ENCODE peak calls at places on chromosome 18, in seven cellular contexts. X is A549, Y is H1, F is HepG2, P is K562, Q is HCT116, W is GM12878. V is an unnamed sample.

GRCh38 chr18:12679183-12679786 is 21.4 kb upstream of the SPIRE1 start:
- DNase-seq in Y (no peak), W (no peak), P (no peak), Q (no peak), F (no peak), X (no peak), V (peak; percentile 42)

GRCh38 chr18:30800800-30801199 is 241.7 kb downstream of the DSC3 start:
- DNase-seq in W (no peak), Y (no peak), X (no peak), P (no peak), Q (no peak), F (no peak), V (no peak)

GRCh38 chr18:76986391-76986790 is 146.2 kb downstream of the MBP start:
- DNase-seq in F (no peak), Q (no peak), P (no peak), W (no peak), X (no peak), Y (no peak), V (no peak)

GRCh38 chr18:45806226-45806625 is 19.2 kb upstream of the SIGLEC15 start:
- DNase-seq in F (no peak), Y (no peak), X (no peak), W (no peak), P (no peak), Q (no peak), V (peak; percentile 83)

GRCh38 chr18:71831039-71831438 is 713.1 kb downstream of the CBLN2 start:
- DNase-seq in X (no peak), F (no peak), Q (no peak), W (no peak), P (no peak), Y (no peak), V (peak; percentile 13)

GRCh38 chr18:10727477-10727876 is 201.7 kb downstream of the NAPG start:
- DNase-seq in Q (no peak), X (no peak), F (no peak), W (no peak), Y (no peak), P (no peak), V (peak; percentile 39)

GRCh38 chr18:36724169-36724568 is 104.6 kb downstream of the TPGS2 start:
- DNase-seq in P (no peak), X (no peak), Y (no peak), Q (no peak), F (no peak), W (no peak), V (no peak)

GRCh38 chr18:74739926-74740325 is 142.3 kb downstream of the ZNF407 start:
- DNase-seq in P (no peak), W (no peak), F (peak; percentile 27), X (no peak), Q (no peak), Y (no peak), V (no peak)

GRCh38 chr18:1774261-1774660 is 797.0 kb downstream of the METTL4 start:
- DNase-seq in F (peak; percentile 16), Y (no peak), P (no peak), Q (no peak), X (no peak), W (no peak), V (no peak)

GRCh38 chr18:69897397-69898108 is 50.1 kb downstream of the CD226 start:
- DNase-seq in P (no peak), W (peak; percentile 74), Y (no peak), F (no peak), X (no peak), Q (no peak), V (no peak)

GRCh38 chr18:63909870-63910269 is 2.1 kb downstream of the SERPINB10 start:
- DNase-seq in Q (no peak), F (no peak), X (no peak), W (no peak), P (no peak), Y (no peak), V (no peak)

GRCh38 chr18:12076424-12077140 is 17.1 kb upstream of the ANKRD62 start:
- DNase-seq in W (no peak), P (no peak), Y (no peak), F (no peak), X (peak; percentile 27), Q (no peak), V (peak; percentile 7)

GRCh38 chr18:58334061-58334460 is 290.0 kb downstream of the NEDD4L start:
- DNase-seq in X (no peak), Q (no peak), W (no peak), Y (no peak), P (no peak), F (no peak), V (no peak)

GRCh38 chr18:29594494-29594893 is 1417.6 kb upstream of the CDH2 start:
- DNase-seq in P (no peak), X (no peak), Q (no peak), W (no peak), Y (no peak), F (no peak), V (no peak)

GRCh38 chr18:6917082-6917481 is 187.6 kb downstream of the ARHGAP28 start:
- DNase-seq in P (no peak), X (no peak), Y (no peak), W (no peak), Q (no peak), F (no peak), V (peak; percentile 4)

GRCh38 chr18:35344736-35345459 is 678 bp upstream of the ZNF24 start:
- DNase-seq in P (no peak), Q (no peak), Y (no peak), X (no peak), W (no peak), F (no peak), V (no peak)

GRCh38 chr18:45626330-45627203 is 11.3 kb downstream of the SLC14A2 start:
- DNase-seq in Y (peak; percentile 57), F (no peak), W (no peak), X (no peak), P (no peak), Q (no peak), V (peak; percentile 43)

GRCh38 chr18:54060343-54061005 is 164.0 kb downstream of the MBD2 start:
- DNase-seq in Q (no peak), P (no peak), Y (no peak), F (no peak), X (no peak), W (no peak), V (no peak)

GRCh38 chr18:34600118-34600517 is 110.0 kb upstream of the DTNA start:
- DNase-seq in X (no peak), Q (no peak), Y (no peak), F (no peak), P (no peak), W (no peak), V (peak; percentile 53)

GRCh38 chr18:7683753-7684152 is 116.6 kb downstream of the PTPRM start:
- DNase-seq in W (no peak), Q (no peak), P (no peak), F (no peak), Y (peak; percentile 53), X (no peak), V (no peak)

GRCh38 chr18:53509886-53510285 is 714.6 kb downstream of the MBD2 start:
- DNase-seq in P (no peak), Y (no peak), X (no peak), Q (no peak), W (no peak), F (no peak), V (no peak)

DNA sequence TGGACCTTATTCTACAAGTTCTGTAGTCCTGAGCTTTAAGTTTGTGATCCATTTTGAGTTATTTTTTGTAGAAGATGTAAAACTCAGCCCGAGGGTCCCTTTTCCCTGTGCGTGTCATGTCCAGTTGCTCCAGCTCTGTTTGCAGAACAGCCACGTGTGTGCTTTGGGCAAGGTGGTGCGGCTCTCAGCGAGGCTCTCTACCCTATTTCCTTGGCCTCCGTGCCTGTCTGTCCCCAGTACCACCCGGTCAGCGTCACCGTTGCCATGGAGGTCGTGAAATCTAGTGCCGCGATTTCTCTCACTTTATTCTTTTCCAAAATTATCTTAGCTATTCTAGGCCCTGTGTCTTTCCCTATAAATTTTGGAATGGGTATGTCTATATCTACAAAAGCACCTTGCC is 141.0 kb upstream of the CTDP1 start:
- DNase-seq in P (no peak), Y (no peak), Q (no peak), X (no peak), F (no peak), W (no peak), V (no peak)
- TF ChIP-seq CEBPB in P (no peak), Y (no peak), Q (no peak), X (no peak), F (no peak), W (no peak), V (no peak)

GRCh38 chr18:61924550-61924949 is 31.7 kb upstream of the RNF152 start:
- DNase-seq in Q (no peak), X (no peak), F (no peak), P (no peak), W (no peak), Y (no peak), V (no peak)
- TF ChIP-seq CEBPB in Q (no peak), X (no peak), F (no peak), P (no peak), W (no peak), Y (no peak), V (no peak)

GRCh38 chr18:79422783-79423165 is 27.0 kb downstream of the NFATC1 start:
- DNase-seq in P (no peak), F (no peak), Y (no peak), X (no peak), Q (no peak), W (no peak), V (no peak)

GRCh38 chr18:79424008-79424565 is 28.4 kb downstream of the NFATC1 start:
- DNase-seq in P (peak; percentile 31), Y (no peak), F (no peak), W (no peak), X (no peak), Q (no peak), V (no peak)

GRCh38 chr18:79424880-79425572 is 29.3 kb downstream of the NFATC1 start:
- DNase-seq in Q (no peak), X (no peak), F (no peak), W (no peak), P (no peak), Y (no peak), V (no peak)

GRCh38 chr18:79422022-79422782 is 26.5 kb downstream of the NFATC1 start:
- DNase-seq in Y (no peak), W (no peak), P (no peak), Q (no peak), F (no peak), X (no peak), V (peak; percentile 20)

GRCh38 chr18:79423211-79424007 is 27.7 kb downstream of the NFATC1 start:
- DNase-seq in Q (no peak), W (no peak), Y (no peak), F (no peak), X (no peak), P (no peak), V (no peak)
- TF ChIP-seq CEBPB in Q (no peak), W (no peak), Y (no peak), F (no peak), X (no peak), P (no peak), V (no peak)

DNA sequence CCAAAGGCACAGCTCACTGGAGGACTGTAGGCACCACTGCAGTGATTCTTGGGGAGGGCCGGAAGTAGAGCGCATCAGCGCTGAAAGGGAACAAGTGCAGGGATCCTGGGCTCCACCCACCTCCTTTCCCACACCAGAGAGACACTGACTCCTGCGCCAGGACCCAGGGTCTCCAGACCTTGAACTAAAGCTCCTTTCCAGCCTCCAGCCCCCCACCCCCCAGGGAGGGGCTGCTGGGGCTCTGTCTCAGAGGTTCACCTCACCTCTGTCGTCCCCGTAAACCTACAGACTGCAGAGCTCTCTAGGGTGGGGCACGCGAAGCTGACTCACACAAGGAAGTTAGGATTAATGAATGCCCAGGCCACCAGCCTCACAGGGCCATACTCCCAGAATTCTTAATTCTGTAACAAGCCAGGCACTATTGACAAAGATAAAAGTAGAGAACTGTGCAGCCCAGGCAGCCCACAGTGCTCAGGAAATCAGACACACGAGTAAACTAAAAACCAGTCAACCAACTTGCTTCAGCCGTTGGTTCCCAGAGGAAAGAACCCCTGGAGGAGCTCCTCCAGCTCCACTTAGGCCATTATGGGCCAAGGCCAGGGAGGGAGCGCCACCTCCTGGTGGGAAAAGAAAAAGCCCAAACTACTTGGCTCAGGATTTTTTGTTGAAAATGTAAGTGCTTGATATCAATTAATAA is 45.1 kb upstream of the ACAA2 start:
- DNase-seq in P (peak; percentile 71), Y (peak; percentile 90), F (peak; percentile 44), X (peak; percentile 75), W (no peak), Q (peak; percentile 68), V (peak; percentile 70)
- TF ChIP-seq CEBPB in P (no peak), Y (no peak), F (no peak), X (no peak), W (no peak), Q (no peak), V (no peak)

V was measured in IMR-90.